ENCODE peak calls at places on chromosomes 11 and 22, in five cellular contexts. One of them, this sample, is unnamed.

GRCh38 chr11:72012897-72013721 is 14.4 kb downstream of the IL18BP start:
- DNase-seq in colonic mucosa: no peak
- DNase-seq in right atrium auricular region: no peak
- DNase-seq in lower lobe of right lung: peak; percentile 79
- DNase-seq in fibroblast of pulmonary artery: peak; percentile 65
- DNase-seq in this sample: no peak

GRCh38 chr22:40036126-40036525 is 41.4 kb downstream of the FAM83F start:
- DNase-seq in colonic mucosa: no peak
- DNase-seq in right atrium auricular region: no peak
- DNase-seq in lower lobe of right lung: no peak
- DNase-seq in fibroblast of pulmonary artery: no peak
- DNase-seq in this sample: no peak

GRCh38 chr11:215581-216037 is 8.1 kb downstream of the RIC8A start:
- DNase-seq in colonic mucosa: no peak
- DNase-seq in right atrium auricular region: no peak
- DNase-seq in lower lobe of right lung: no peak
- DNase-seq in fibroblast of pulmonary artery: no peak
- DNase-seq in this sample: no peak

GRCh38 chr11:41309111-41309522 is 150.3 kb downstream of the LRRC4C start:
- DNase-seq in colonic mucosa: no peak
- DNase-seq in right atrium auricular region: no peak
- DNase-seq in lower lobe of right lung: no peak
- DNase-seq in fibroblast of pulmonary artery: no peak
- DNase-seq in this sample: no peak

GRCh38 chr11:126002181-126002580 is 56.3 kb downstream of the VSIG10L2 start:
- DNase-seq in colonic mucosa: no peak
- DNase-seq in right atrium auricular region: no peak
- DNase-seq in lower lobe of right lung: no peak
- DNase-seq in fibroblast of pulmonary artery: no peak
- DNase-seq in this sample: no peak

GRCh38 chr22:45966320-45966891 is 10.6 kb downstream of the WNT7B start:
- DNase-seq in colonic mucosa: no peak
- DNase-seq in right atrium auricular region: no peak
- DNase-seq in lower lobe of right lung: no peak
- DNase-seq in fibroblast of pulmonary artery: no peak
- DNase-seq in this sample: no peak

GRCh38 chr11:15716550-15716949 is 601.8 kb downstream of the INSC start:
- DNase-seq in colonic mucosa: no peak
- DNase-seq in right atrium auricular region: no peak
- DNase-seq in lower lobe of right lung: no peak
- DNase-seq in fibroblast of pulmonary artery: peak; percentile 9
- DNase-seq in this sample: no peak

GRCh38 chr11:126918556-126918955 is 82.0 kb downstream of the KIRREL3 start:
- DNase-seq in colonic mucosa: no peak
- DNase-seq in right atrium auricular region: no peak
- DNase-seq in lower lobe of right lung: no peak
- DNase-seq in fibroblast of pulmonary artery: peak; percentile 9
- DNase-seq in this sample: no peak

GRCh38 chr11:14873632-14874031 is 18.4 kb downstream of the CYP2R1 start:
- DNase-seq in colonic mucosa: no peak
- DNase-seq in right atrium auricular region: no peak
- DNase-seq in lower lobe of right lung: no peak
- DNase-seq in fibroblast of pulmonary artery: no peak
- DNase-seq in this sample: no peak

GRCh38 chr11:75406338-75406777 is 7.0 kb downstream of the RPS3 start:
- DNase-seq in colonic mucosa: no peak
- DNase-seq in right atrium auricular region: no peak
- DNase-seq in lower lobe of right lung: no peak
- DNase-seq in fibroblast of pulmonary artery: no peak
- DNase-seq in this sample: no peak

GRCh38 chr11:337711-338110 is 17.1 kb upstream of the IFITM3 start:
- DNase-seq in colonic mucosa: no peak
- DNase-seq in right atrium auricular region: no peak
- DNase-seq in lower lobe of right lung: no peak
- DNase-seq in fibroblast of pulmonary artery: no peak
- DNase-seq in this sample: no peak

GRCh38 chr22:36343720-36344105 is 44.1 kb downstream of the MYH9 start:
- DNase-seq in colonic mucosa: no peak
- DNase-seq in right atrium auricular region: no peak
- DNase-seq in lower lobe of right lung: no peak
- DNase-seq in fibroblast of pulmonary artery: no peak
- DNase-seq in this sample: no peak

GRCh38 chr11:2265396-2265795 is 5.0 kb downstream of the ASCL2 start:
- DNase-seq in colonic mucosa: peak; percentile 17
- DNase-seq in right atrium auricular region: peak; percentile 58
- DNase-seq in lower lobe of right lung: peak; percentile 68
- DNase-seq in fibroblast of pulmonary artery: no peak
- DNase-seq in this sample: no peak

GRCh38 chr11:14764899-14765527 is 121.4 kb downstream of the PDE3B start:
- DNase-seq in colonic mucosa: no peak
- DNase-seq in right atrium auricular region: no peak
- DNase-seq in lower lobe of right lung: no peak
- DNase-seq in fibroblast of pulmonary artery: peak; percentile 92
- DNase-seq in this sample: no peak

GRCh38 chr11:7673724-7674434 is 579 bp upstream of the CYB5R2 start:
- DNase-seq in colonic mucosa: peak; percentile 84
- DNase-seq in right atrium auricular region: no peak
- DNase-seq in lower lobe of right lung: peak; percentile 53
- DNase-seq in fibroblast of pulmonary artery: no peak
- DNase-seq in this sample: peak; percentile 70

GRCh38 chr11:72228229-72228843 is 3.8 kb downstream of the INPPL1 start:
- DNase-seq in colonic mucosa: no peak
- DNase-seq in right atrium auricular region: no peak
- DNase-seq in lower lobe of right lung: no peak
- DNase-seq in fibroblast of pulmonary artery: no peak
- DNase-seq in this sample: peak; percentile 79

GRCh38 chr11:61684870-61685610 is 4.8 kb downstream of the DAGLA start:
- DNase-seq in colonic mucosa: no peak
- DNase-seq in right atrium auricular region: no peak
- DNase-seq in lower lobe of right lung: no peak
- DNase-seq in fibroblast of pulmonary artery: no peak
- DNase-seq in this sample: no peak

GRCh38 chr11:122209619-122210377 is 93.8 kb upstream of the BLID start:
- DNase-seq in colonic mucosa: peak; percentile 57
- DNase-seq in right atrium auricular region: peak; percentile 90
- DNase-seq in lower lobe of right lung: no peak
- DNase-seq in fibroblast of pulmonary artery: peak; percentile 98
- DNase-seq in this sample: no peak

GRCh38 chr11:120929664-120930154 is 94.2 kb upstream of the TBCEL start:
- DNase-seq in colonic mucosa: peak; percentile 38
- DNase-seq in right atrium auricular region: no peak
- DNase-seq in lower lobe of right lung: peak; percentile 55
- DNase-seq in fibroblast of pulmonary artery: peak; percentile 46
- DNase-seq in this sample: no peak

GRCh38 chr11:69480547-69481392 is 693 bp upstream of the LINC01488 start:
- DNase-seq in colonic mucosa: peak; percentile 70
- DNase-seq in right atrium auricular region: no peak
- DNase-seq in lower lobe of right lung: peak; percentile 46
- DNase-seq in fibroblast of pulmonary artery: peak; percentile 27
- DNase-seq in this sample: no peak

GRCh38 chr11:23236846-23237550 is 376.7 kb upstream of the CCDC179 start:
- DNase-seq in colonic mucosa: no peak
- DNase-seq in right atrium auricular region: no peak
- DNase-seq in lower lobe of right lung: no peak
- DNase-seq in fibroblast of pulmonary artery: peak; percentile 64
- DNase-seq in this sample: no peak

GRCh38 chr11:74678041-74678440 is 53.2 kb downstream of the CHRDL2 start:
- DNase-seq in colonic mucosa: no peak
- DNase-seq in right atrium auricular region: peak; percentile 55
- DNase-seq in lower lobe of right lung: no peak
- DNase-seq in fibroblast of pulmonary artery: no peak
- DNase-seq in this sample: peak; percentile 72

GRCh38 chr11:65637794-65638317 is at the start of gene SIPA1:
- DNase-seq in colonic mucosa: peak; percentile 72
- DNase-seq in right atrium auricular region: peak; percentile 73
- DNase-seq in lower lobe of right lung: peak; percentile 77
- DNase-seq in fibroblast of pulmonary artery: peak; percentile 91
- DNase-seq in this sample: peak; percentile 95

GRCh38 chr22:27796118-27796517 is 5.4 kb downstream of the MN1 start:
- DNase-seq in colonic mucosa: no peak
- DNase-seq in right atrium auricular region: no peak
- DNase-seq in lower lobe of right lung: no peak
- DNase-seq in fibroblast of pulmonary artery: no peak
- DNase-seq in this sample: no peak

GRCh38 chr11:47337229-47337924 is 15.1 kb downstream of the MYBPC3 start:
- DNase-seq in colonic mucosa: no peak
- DNase-seq in right atrium auricular region: no peak
- DNase-seq in lower lobe of right lung: no peak
- DNase-seq in fibroblast of pulmonary artery: no peak
- DNase-seq in this sample: no peak

GRCh38 chr11:13486926-13487660 is 8.7 kb downstream of the PTH start:
- DNase-seq in colonic mucosa: peak; percentile 74
- DNase-seq in right atrium auricular region: no peak
- DNase-seq in lower lobe of right lung: peak; percentile 82
- DNase-seq in fibroblast of pulmonary artery: peak; percentile 33
- DNase-seq in this sample: no peak

GRCh38 chr11:130459521-130459920 is 11.1 kb downstream of the ADAMTS15 start:
- DNase-seq in colonic mucosa: no peak
- DNase-seq in right atrium auricular region: no peak
- DNase-seq in lower lobe of right lung: no peak
- DNase-seq in fibroblast of pulmonary artery: no peak
- DNase-seq in this sample: no peak

DNA sequence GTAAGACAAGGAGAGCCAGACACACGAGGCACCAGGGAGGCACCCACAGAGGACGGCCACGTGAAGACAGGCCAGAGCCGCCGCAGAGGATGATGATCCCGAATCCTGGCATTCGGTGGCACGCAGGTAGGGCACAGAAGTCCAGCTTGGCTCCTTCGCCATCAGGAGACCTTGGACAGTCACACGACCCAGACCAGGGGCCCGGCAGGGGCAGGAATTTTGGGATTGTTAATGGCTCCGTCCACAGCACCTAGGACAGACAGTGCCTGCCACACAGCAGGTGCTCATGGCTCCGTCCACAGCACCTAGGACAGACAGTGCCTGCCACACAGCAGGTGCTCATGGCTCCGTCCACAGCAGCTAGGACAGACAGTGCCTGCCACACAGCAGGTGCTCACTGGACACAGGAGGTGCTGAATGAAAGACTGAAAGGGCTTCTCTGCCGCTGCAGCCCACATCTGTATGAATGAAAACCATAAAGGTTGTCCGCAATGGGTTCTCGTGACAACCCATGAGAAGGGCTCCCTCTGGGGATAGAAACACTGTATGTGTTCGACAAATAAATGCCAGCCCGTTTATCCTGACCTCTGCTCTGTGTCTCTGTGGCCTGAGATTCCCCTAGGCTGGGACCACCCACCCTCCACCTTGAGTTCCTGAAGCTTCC is 341.6 kb downstream of the CTTN start:
- DNase-seq in colonic mucosa: no peak
- DNase-seq in right atrium auricular region: no peak
- DNase-seq in lower lobe of right lung: peak; percentile 21
- DNase-seq in fibroblast of pulmonary artery: no peak
- DNase-seq in this sample: no peak
- TF ChIP-seq CTCF in colonic mucosa: no peak
- TF ChIP-seq CTCF in right atrium auricular region: no peak
- TF ChIP-seq CTCF in lower lobe of right lung: no peak
- TF ChIP-seq CTCF in fibroblast of pulmonary artery: no peak
- TF ChIP-seq CTCF in this sample: no peak

DNA sequence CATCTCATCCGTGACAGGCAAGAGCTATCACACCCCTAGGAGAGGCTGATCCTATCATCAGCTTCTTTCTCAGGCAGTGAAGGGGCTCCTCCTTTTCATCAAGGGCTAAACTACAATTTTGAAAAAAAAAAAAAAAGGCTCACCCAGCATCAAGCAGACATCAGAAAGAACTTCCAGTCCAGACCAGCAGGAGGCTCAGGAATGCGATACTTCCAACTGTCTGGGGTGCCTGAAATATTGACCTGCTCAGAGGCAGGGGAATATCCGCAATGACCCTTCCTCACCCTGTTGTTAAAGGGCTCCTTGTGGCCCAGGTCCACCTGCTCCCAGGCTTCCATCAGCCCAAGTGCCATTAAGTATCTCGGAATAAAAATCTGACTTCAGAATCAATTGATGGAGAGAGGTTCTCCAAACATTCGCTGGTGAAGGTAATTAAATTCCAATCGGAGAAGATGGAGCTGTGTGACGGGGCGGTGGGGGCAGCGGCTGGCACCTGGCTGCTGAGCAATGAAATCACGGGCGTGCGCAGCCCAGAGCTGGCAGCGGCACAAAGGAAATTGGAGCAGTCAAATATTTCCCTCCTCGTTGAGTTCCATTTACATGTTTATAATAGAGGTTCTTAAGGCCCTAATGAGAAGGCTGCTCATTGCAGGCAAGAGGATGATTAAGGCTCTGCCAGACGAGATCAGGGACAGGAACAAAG is 68.9 kb upstream of the THY1 start:
- DNase-seq in colonic mucosa: no peak
- DNase-seq in right atrium auricular region: no peak
- DNase-seq in lower lobe of right lung: no peak
- DNase-seq in fibroblast of pulmonary artery: no peak
- DNase-seq in this sample: no peak
- TF ChIP-seq CTCF in colonic mucosa: no peak
- TF ChIP-seq CTCF in right atrium auricular region: peak; percentile 23
- TF ChIP-seq CTCF in lower lobe of right lung: no peak
- TF ChIP-seq CTCF in fibroblast of pulmonary artery: peak; percentile 47
- TF ChIP-seq CTCF in this sample: peak; percentile 35

DNA sequence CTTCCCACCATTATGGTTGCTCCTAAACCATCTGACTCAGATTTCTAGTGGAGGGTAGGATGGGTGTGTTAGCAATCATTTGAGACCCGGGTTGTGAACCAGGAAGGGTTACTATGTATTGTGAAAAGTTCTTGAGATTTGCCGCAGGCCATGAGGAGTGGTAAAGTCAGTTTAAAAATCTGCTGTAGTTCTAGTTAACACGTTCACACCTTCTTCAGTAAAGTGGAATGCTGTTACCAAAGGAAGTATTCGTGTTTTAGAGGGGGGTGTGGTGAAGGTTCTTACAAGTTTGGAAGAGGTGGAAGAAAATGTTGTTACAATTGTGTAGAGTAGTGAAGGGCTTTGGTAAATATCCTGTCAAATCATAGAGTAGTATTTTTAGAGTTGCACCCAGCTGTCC is 2.6 kb downstream of the MTMR3 start:
- DNase-seq in colonic mucosa: no peak
- DNase-seq in right atrium auricular region: no peak
- DNase-seq in lower lobe of right lung: no peak
- DNase-seq in fibroblast of pulmonary artery: no peak
- DNase-seq in this sample: no peak
- TF ChIP-seq CTCF in colonic mucosa: no peak
- TF ChIP-seq CTCF in right atrium auricular region: no peak
- TF ChIP-seq CTCF in lower lobe of right lung: no peak
- TF ChIP-seq CTCF in fibroblast of pulmonary artery: no peak
- TF ChIP-seq CTCF in this sample: no peak

GRCh38 chr11:105152556-105152955 is 13.0 kb upstream of the CARD18 start:
- DNase-seq in colonic mucosa: no peak
- DNase-seq in right atrium auricular region: no peak
- DNase-seq in lower lobe of right lung: no peak
- DNase-seq in fibroblast of pulmonary artery: no peak
- DNase-seq in this sample: no peak
- TF ChIP-seq CTCF in colonic mucosa: no peak
- TF ChIP-seq CTCF in right atrium auricular region: no peak
- TF ChIP-seq CTCF in lower lobe of right lung: no peak
- TF ChIP-seq CTCF in fibroblast of pulmonary artery: no peak
- TF ChIP-seq CTCF in this sample: no peak

This sample was measured in osteocyte.